ENCODE peak calls at places on chromosomes 2 and 18, in nine cellular contexts. S, V, R, N, E, G, W, F and O are unnamed samples.

GRCh38 chr2:241870611-241871537 is 1.3 kb downstream of the RTP5 start:
- DNase-seq in G (no peak), S (no peak), N (no peak), R (peak; percentile 9), F (no peak), E (no peak), W (no peak), V (no peak), O (no peak)

GRCh38 chr2:240833724-240834285 is 13.8 kb upstream of the KIF1A start:
- DNase-seq in W (no peak), E (no peak), R (no peak), F (no peak), V (no peak), G (no peak), S (no peak), N (no peak), O (no peak)

GRCh38 chr18:69397096-69397495 is 3.6 kb upstream of the DOK6 start:
- DNase-seq in V (no peak), F (peak; percentile 0), S (peak; percentile 68), W (no peak), E (peak; percentile 1), G (peak; percentile 6), N (no peak), R (no peak), O (peak; percentile 14)

GRCh38 chr2:134137182-134137595 is 116.7 kb upstream of the MGAT5 start:
- DNase-seq in G (peak; percentile 55), E (peak; percentile 61), S (peak; percentile 47), F (peak; percentile 95), N (no peak), W (no peak), R (no peak), V (no peak), O (peak; percentile 48)

GRCh38 chr18:13447621-13448020 is 229.1 kb downstream of the LDLRAD4 start:
- DNase-seq in S (peak; percentile 87), F (peak; percentile 20), G (peak; percentile 48), V (no peak), R (peak; percentile 71), N (no peak), W (no peak), E (no peak), O (peak; percentile 33)

GRCh38 chr2:196568506-196568905 is 71.0 kb upstream of the CCDC150 start:
- DNase-seq in V (no peak), R (no peak), W (no peak), S (no peak), N (no peak), F (no peak), G (no peak), E (no peak), O (no peak)

GRCh38 chr18:12092398-12093229 is 1.0 kb upstream of the ANKRD62 start:
- DNase-seq in S (no peak), V (no peak), N (no peak), E (no peak), F (no peak), R (no peak), G (no peak), W (peak; percentile 60), O (no peak)

GRCh38 chr2:72147971-72148369 is 308 bp upstream of the CYP26B1 start:
- DNase-seq in E (no peak), S (no peak), G (no peak), R (no peak), W (no peak), N (no peak), F (no peak), V (no peak), O (no peak)

GRCh38 chr2:187102381-187102780 is 253.4 kb upstream of the ZSWIM2 start:
- DNase-seq in S (no peak), G (no peak), F (no peak), W (no peak), R (no peak), N (no peak), V (no peak), E (no peak), O (no peak)

GRCh38 chr2:70553334-70553583 is 367 bp downstream of the TGFA start:
- DNase-seq in V (no peak), F (peak; percentile 42), R (no peak), G (no peak), S (no peak), E (no peak), N (no peak), W (peak; percentile 49), O (no peak)

GRCh38 chr2:32937602-32938450 is 8.9 kb upstream of the LTBP1 start:
- DNase-seq in V (no peak), G (peak; percentile 52), N (no peak), S (peak; percentile 48), F (peak; percentile 65), E (no peak), R (no peak), W (no peak), O (no peak)

GRCh38 chr2:241147336-241147735 is 1.9 kb downstream of the PASK start:
- DNase-seq in W (no peak), N (no peak), S (no peak), R (no peak), E (no peak), G (no peak), F (no peak), V (no peak), O (no peak)

GRCh38 chr2:41728757-41729338 is 319.0 kb upstream of the PKDCC start:
- DNase-seq in V (no peak), W (peak; percentile 64), N (no peak), R (no peak), G (no peak), S (no peak), F (peak; percentile 57), E (no peak), O (peak; percentile 25)

GRCh38 chr2:142742301-142743214 is 134.9 kb upstream of the KYNU start:
- DNase-seq in F (peak; percentile 82), R (no peak), G (peak; percentile 91), V (no peak), W (no peak), S (peak; percentile 74), E (no peak), N (no peak), O (no peak)

GRCh38 chr18:57475408-57475807 is 40.2 kb downstream of the ONECUT2 start:
- DNase-seq in N (no peak), E (no peak), S (no peak), G (no peak), W (no peak), R (no peak), F (no peak), V (no peak), O (no peak)

GRCh38 chr2:207408086-207408794 is 121.5 kb upstream of the CREB1 start:
- DNase-seq in N (no peak), V (no peak), F (peak; percentile 97), E (no peak), S (peak; percentile 32), W (peak; percentile 32), R (no peak), G (no peak), O (peak; percentile 65)
- H3K4me3 ChIP-seq in N (no peak overlapping the region), V (no peak overlapping the region), F (no peak overlapping the region), E (no peak overlapping the region), S (no peak overlapping the region), W (no peak overlapping the region), R (no peak overlapping the region), G (no peak overlapping the region), O (no peak overlapping the region)

DNA sequence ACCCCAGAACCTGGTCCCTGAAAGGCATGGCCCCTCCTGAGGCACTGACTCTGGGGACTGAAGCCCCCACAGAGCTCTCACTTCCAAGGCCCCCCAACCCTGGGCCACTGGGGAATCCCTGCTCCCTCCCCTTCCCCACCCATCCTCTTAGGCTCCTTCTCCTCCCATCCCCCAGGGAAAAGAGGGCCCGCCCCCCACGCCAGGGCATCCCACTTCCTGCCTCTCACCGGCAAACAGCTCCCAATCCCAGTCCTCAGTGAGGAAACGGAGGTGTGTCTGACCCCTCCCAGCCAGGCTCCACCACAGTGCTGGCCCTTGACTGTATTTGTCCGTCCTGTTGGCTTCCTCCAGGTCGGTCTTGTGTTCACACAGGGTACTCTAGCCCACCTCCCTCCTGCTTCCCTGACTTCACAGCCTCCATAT is 35.0 kb upstream of the PTMA start:
- DNase-seq in S (peak; percentile 50), V (peak; percentile 34), W (peak; percentile 84), F (peak; percentile 74), E (no peak), G (peak; percentile 28), R (no peak), N (no peak), O (peak; percentile 74)
- H3K4me3 ChIP-seq in S (no peak overlapping the region), V (no peak overlapping the region), W (peak overlapping the region; percentile 49), F (peak overlapping the region; percentile 22), E (no peak overlapping the region), G (no peak overlapping the region), R (peak overlapping the region; percentile 36), N (no peak overlapping the region), O (no peak overlapping the region)

GRCh38 chr2:145038041-145038525 is 518.2 kb upstream of the ZEB2 start:
- DNase-seq in F (no peak), W (no peak), N (no peak), S (no peak), V (no peak), R (no peak), E (no peak), G (peak; percentile 13), O (no peak)
- H3K4me3 ChIP-seq in F (no peak overlapping the region), W (no peak overlapping the region), N (no peak overlapping the region), S (no peak overlapping the region), V (no peak overlapping the region), R (no peak overlapping the region), E (no peak overlapping the region), G (no peak overlapping the region), O (no peak overlapping the region)

DNA sequence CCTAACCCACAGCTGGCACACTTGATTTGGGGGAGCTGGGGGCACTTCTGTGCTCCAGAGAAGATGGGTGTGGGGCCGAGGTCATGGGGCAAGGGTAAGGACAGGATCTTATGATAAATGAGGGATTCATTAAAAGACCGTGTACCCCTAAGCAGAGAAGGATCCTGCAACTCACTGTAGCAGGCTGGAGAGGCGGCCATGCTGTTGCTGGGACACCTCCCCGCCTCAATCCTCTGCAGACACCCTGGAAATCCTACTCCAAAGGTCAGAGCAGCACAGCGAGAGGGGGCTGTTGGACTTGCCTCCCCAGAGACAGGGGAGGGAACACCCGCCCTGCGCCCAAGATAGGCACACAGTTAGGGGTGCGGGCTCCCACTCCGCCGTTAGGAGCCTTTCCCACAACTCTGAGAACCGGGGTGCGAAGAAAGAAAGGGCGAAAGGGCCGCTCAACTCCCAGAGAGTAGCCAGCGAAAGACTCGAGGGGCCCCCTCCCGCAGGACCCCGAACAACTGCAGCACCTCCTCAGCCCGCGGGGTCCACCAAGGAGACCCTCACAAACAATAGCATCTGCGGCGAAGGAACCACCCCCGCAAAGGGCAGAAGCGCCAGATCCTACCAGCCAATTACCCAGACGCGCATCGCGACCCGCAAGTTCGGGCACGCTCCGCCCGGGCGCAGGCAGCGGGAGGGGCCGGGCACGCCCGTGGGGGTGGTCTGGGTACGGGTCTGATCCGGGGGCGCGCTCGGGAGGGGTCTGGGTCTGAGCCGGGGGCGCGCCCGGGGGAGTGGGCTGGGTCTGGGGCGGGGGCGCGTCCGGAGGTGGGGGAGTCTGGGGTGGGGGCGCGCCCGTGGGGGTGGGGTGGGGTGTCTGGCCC is 1.3 kb downstream of the PARD6G start:
- DNase-seq in S (no peak), V (no peak), G (no peak), E (no peak), N (no peak), W (no peak), R (peak; percentile 28), F (peak; percentile 59), O (no peak)
- H3K4me3 ChIP-seq in S (peak overlapping the region; percentile 64), V (peak overlapping the region; percentile 84), G (peak overlapping the region; percentile 99), E (peak overlapping the region; percentile 72), N (no peak overlapping the region), W (peak overlapping the region; percentile 67), R (peak overlapping the region; percentile 90), F (peak overlapping the region; percentile 75), O (peak overlapping the region; percentile 53)

GRCh38 chr2:204611017-204611631 is 65.8 kb downstream of the PARD3B start:
- DNase-seq in R (no peak), W (peak; percentile 47), E (no peak), G (no peak), V (no peak), S (no peak), N (no peak), F (no peak), O (no peak)
- H3K4me3 ChIP-seq in R (no peak overlapping the region), W (no peak overlapping the region), E (no peak overlapping the region), G (no peak overlapping the region), V (no peak overlapping the region), S (no peak overlapping the region), N (no peak overlapping the region), F (no peak overlapping the region), O (no peak overlapping the region)